ENCODE peak calls at places on chromosomes 1 and 21, in four cellular contexts. I is keratinocyte, Q is GM23248, L is neuronal stem cell. X is an unnamed sample.
A peak's percentile ranks its signal among the peaks of the same experiment; 100 is the strongest.

GRCh38 chr21:28938726-28939125 is 54.0 kb downstream of the LTN1 start:
- DNase-seq in I (no peak), Q (no peak), L (no peak), X (no peak)

GRCh38 chr1:107141491-107142369 is 891 bp downstream of the NTNG1 start:
- DNase-seq in I (no peak), Q (peak; percentile 81), L (peak; percentile 41), X (peak; percentile 79)

GRCh38 chr1:22875240-22875639 is 97.4 kb downstream of the LACTBL1 start:
- DNase-seq in I (no peak), Q (no peak), L (no peak), X (no peak)

GRCh38 chr1:21673277-21673780 is 4.2 kb upstream of the RAP1GAP start:
- DNase-seq in I (no peak), Q (peak; percentile 71), L (no peak), X (peak; percentile 90)

GRCh38 chr1:49171941-49172593 is 395.4 kb upstream of the BEND5 start:
- DNase-seq in I (no peak), Q (no peak), L (no peak), X (no peak)

GRCh38 chr1:246497331-246497915 is 9.7 kb downstream of the SMYD3 start:
- DNase-seq in I (peak; percentile 33), Q (peak; percentile 79), L (peak; percentile 58), X (no peak)

GRCh38 chr1:38029725-38030511 is 16.7 kb downstream of the POU3F1 start:
- DNase-seq in I (no peak), Q (peak; percentile 82), L (no peak), X (peak; percentile 95)

GRCh38 chr1:92485374-92486250 is 1.1 kb downstream of the GFI1 start:
- DNase-seq in I (no peak), Q (peak; percentile 36), L (peak; percentile 40), X (peak; percentile 89)

GRCh38 chr1:11692899-11693590 is 1.5 kb downstream of the DRAXIN start:
- DNase-seq in I (peak; percentile 36), Q (peak; percentile 95), L (no peak), X (peak; percentile 100)

GRCh38 chr1:161139765-161140164 is 7.3 kb upstream of the DEDD start:
- DNase-seq in I (no peak), Q (peak; percentile 70), L (no peak), X (peak; percentile 83)

GRCh38 chr1:101482306-101482705 is 245.5 kb downstream of the S1PR1 start:
- DNase-seq in I (no peak), Q (no peak), L (no peak), X (no peak)

GRCh38 chr1:62304975-62305374 is 14.3 kb downstream of the KANK4 start:
- DNase-seq in I (no peak), Q (no peak), L (no peak), X (no peak)

DNA sequence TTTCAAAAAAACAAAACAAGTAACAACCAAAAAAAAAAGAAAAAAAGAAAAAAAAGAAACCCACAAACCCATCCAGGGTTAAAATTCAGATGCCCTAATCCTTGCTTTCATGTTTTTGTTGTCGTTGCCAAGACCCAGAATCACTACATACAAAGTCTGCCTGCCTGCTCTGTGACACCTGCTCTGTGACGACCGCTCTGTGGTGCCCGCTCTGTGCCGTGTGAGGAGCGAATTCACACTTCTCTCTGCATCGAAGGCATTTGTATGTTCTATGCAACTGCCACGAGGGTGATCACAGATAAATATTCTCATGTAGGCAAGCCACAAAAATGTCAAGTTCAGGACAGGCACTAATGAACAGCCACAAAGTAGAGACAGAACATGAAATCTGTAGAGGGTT is 178.6 kb downstream of the SLC45A1 start:
- DNase-seq in I (no peak), Q (no peak), L (no peak), X (no peak)
- H3K27ac ChIP-seq in I (no peak overlapping the region), Q (no peak overlapping the region), L (no peak overlapping the region), X (no peak overlapping the region)

DNA sequence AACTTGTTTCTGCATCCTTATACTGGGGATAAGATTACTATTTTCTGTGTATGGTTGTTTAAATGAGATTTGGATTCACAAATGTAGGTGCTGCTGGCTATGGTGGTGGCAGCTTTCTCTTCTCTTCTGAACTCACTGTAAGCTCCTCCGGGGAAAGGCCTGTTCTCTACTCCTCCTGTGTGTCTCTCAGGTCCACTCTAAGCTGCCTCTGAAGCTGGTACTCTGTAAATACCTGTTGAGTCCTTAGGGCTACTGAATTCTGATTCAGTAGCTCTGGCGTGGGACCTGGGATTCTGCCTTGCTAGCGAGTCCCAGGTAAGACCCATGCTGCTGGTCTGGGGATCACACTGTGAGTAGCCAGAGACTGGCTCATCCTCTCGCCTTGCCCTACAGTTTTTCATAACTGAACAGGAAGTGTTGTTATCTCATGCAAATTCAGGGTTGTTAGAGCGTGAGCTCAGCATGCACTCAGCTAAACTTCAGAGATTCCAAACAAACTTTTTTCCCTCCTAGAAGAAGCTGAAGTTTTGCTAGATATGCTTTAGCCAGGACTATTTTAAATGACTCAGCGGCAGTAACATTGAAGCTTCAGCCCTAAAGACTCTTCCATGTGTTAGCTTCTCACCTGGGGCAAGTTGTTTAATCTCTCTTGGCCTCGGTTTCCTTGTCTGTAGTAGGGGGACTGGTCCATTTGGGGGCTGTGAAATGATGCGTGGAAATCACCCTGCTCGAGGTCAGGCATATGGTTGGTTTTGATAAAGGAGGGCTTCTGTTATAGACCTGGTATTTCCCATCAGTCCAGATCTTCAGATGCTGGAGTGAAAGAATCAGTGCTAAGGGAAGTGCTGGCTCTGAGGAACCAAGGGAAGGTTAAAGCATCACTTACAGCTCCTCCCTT is 271.5 kb upstream of the TMEM51 start:
- DNase-seq in I (no peak), Q (peak; percentile 22), L (no peak), X (peak; percentile 62)
- H3K4me2 ChIP-seq in I (no peak overlapping the region), Q (no peak overlapping the region), L (no peak overlapping the region), X (no peak overlapping the region)

DNA sequence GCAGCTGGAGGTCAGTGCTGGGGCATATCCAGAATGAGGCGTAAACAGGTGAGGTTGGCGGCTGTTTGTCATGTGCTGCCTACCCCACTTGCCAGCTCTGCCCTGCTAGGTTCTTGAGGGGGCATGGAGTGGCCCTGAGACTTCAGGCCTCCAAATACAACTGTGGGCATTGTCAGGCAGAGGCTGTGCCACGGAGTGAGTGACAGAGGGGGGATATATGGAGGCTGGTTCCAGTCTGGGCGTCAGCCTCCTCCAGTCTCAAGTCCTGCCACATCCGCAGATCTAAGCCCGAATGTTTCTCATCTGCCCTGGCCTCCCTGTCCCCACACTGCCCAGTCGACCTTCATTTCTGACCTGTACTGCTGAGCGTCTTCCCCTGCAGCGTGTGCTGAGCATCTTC is 85.4 kb downstream of the POFUT2 start:
- DNase-seq in I (no peak), Q (no peak), L (no peak), X (no peak)
- H3K36me3 ChIP-seq in I (peaks cover 22% of the 10 kb centered on the region), Q (peaks cover 4% of the 10 kb centered on the region), L (peaks cover 2% of the 10 kb centered on the region), X (peaks cover 4% of the 10 kb centered on the region)

GRCh38 chr1:36352910-36353878 is 29.7 kb upstream of the EVA1B start:
- DNase-seq in I (no peak), Q (peak; percentile 90), L (no peak), X (peak; percentile 91)
- H3K27ac ChIP-seq in I (peak overlapping the region; percentile 96), Q (peak overlapping the region; percentile 98), L (no peak overlapping the region), X (peak overlapping the region; percentile 98)

DNA sequence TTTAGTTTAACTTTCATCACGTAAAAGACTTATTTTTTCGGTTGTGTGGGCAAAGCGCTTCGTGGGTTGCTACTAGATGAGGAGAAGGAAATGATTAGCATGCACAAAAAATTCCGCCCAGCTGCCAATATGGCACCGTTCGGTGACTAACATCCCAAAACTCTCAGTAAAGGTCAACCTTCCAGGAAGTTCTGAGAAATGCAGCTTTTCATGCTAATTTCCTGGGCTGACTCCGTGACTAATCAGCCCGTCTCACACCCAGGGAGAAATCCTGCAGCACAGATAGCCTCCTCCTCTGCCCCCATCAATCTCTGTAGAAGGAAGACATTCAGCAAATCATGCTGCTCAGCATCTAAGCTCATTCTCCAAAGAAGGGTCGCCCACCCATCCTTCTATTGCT is 34.1 kb downstream of the TMCO4 start:
- DNase-seq in I (no peak), Q (peak; percentile 97), L (no peak), X (peak; percentile 98)
- H3K4me2 ChIP-seq in I (no peak overlapping the region), Q (peak overlapping the region; percentile 74), L (no peak overlapping the region), X (peak overlapping the region; percentile 75)

DNA sequence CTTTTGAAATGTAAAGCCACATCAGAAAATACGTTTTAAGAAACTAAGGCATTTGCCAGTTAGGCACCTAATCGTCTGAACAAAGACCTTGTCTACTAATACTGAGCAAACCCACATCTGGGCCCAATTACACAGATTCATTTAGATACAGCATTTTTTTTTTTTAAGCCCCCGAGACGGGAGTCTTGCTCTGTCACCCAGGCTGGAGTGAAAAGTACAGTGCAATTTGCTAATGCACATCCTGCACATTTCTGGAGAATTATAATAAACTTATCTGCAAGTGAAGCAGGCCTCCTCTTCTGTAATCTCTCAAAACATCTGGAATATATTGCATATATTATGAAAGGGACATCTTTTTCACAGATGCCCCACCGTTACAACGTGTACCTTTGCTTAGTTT is 3.3 kb downstream of the RSRP1 start:
- DNase-seq in I (no peak), Q (peak; percentile 45), L (no peak), X (no peak)
- H3K36me3 ChIP-seq in I (peaks cover 15% of the 10 kb centered on the region), Q (peaks cover 51% of the 10 kb centered on the region), L (peaks cover 10% of the 10 kb centered on the region), X (peaks cover 54% of the 10 kb centered on the region)

DNA sequence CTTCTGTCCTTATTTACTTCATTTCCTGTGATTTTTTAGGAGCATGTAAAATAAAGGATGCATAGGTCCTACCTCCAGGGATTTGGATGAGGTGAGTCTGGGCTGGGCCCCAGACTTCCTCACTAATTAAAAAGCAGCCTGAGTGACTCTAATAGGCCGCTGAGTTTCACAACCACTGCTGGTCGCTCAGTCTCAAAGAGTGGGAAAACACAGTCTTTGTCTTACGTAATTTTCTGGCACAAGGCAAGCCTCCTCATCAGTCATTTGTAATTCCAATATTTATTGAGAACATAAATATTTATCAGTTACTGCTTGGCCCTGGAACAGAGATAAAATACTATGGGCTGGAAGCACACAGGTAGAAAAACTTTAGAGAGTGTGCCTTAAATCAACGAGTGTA is 195.4 kb upstream of the RUNX1 start:
- DNase-seq in I (no peak), Q (peak; percentile 39), L (no peak), X (no peak)
- H3K27ac ChIP-seq in I (no peak overlapping the region), Q (no peak overlapping the region), L (no peak overlapping the region), X (no peak overlapping the region)

DNA sequence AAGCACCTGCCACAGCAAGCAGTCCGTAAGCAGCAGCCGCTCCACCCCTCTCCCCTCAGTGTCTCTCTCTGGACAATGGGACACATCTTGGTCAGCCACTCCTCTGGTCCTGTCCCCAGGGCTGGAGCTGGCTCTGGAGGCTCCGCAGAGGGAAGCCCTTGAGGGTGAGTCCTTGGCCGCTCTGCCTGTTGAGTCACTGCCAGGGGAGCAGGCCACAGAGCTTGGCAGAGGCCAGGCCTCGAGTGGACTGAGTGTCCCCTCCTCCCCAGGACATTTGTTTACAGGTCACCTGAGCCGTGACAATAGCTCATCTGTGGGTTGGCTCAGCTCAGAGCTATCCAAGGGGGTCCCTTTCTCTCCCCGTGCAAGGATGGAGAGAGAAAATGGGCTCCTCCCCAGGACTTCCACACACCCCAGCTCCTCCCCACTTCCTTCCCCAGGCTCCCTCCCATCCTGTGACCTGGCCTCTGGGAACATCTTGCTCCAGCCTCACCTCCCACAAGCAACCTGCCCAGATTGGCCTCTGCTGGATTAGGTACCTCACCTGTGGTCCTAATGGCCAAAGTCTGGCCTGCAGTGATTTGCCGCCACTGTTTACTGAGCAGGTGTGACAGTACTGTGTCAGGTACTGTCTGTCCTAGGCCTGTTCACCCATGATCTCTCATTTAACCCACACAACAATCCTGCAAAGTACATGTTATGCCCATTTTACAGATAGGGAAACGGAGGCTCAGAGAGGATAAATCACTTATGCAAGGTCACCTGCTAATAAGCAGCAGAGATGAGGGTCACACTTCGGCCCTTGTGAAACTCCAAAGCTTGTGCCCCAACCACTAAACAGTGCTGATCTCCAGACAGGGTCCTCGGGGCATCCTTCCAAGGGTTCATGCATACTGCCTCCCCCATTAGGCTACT is 4.8 kb downstream of the FAM131C start:
- DNase-seq in I (no peak), Q (peak; percentile 83), L (no peak), X (peak; percentile 93)
- H3K4me2 ChIP-seq in I (no peak overlapping the region), Q (no peak overlapping the region), L (no peak overlapping the region), X (no peak overlapping the region)

GRCh38 chr1:28044399-28044798 is 44.0 kb downstream of the EYA3 start:
- DNase-seq in I (no peak), Q (no peak), L (no peak), X (peak; percentile 15)
- H3K36me3 ChIP-seq in I (peaks cover 3% of the 10 kb centered on the region), Q (peaks cover 7% of the 10 kb centered on the region), L (peaks cover 5% of the 10 kb centered on the region), X (peaks cover 22% of the 10 kb centered on the region)